ENCODE peak calls at places on chromosomes 11 and 22, in nine cellular contexts. J is transverse colon, D is GM12878, U is ovary, X is SK-N-SH, H is sigmoid colon, Y is A549, B is suprapubic skin, C is stomach. V is an unnamed sample.
A peak's percentile ranks its signal among the peaks of the same experiment; 100 is the strongest.

GRCh38 chr22:35454416-35455054 is 54.6 kb downstream of the MCM5 start:
- DNase-seq in J (no peak), D (no peak), U (no peak), X (no peak), H (no peak), Y (no peak), B (no peak), C (no peak), V (no peak)

GRCh38 chr11:32968541-32968940 is 47.1 kb upstream of the DEPDC7 start:
- DNase-seq in J (no peak), D (no peak), U (no peak), X (no peak), H (no peak), Y (no peak), B (no peak), C (no peak), V (no peak)

GRCh38 chr22:30178180-30179126 is 68.1 kb downstream of the LIF start:
- DNase-seq in J (no peak), D (no peak), U (no peak), X (no peak), H (no peak), Y (no peak), B (no peak), C (no peak), V (peak; percentile 72)

GRCh38 chr11:127843483-127844396 is 743.6 kb downstream of the ETS1 start:
- DNase-seq in J (peak; percentile 61), D (no peak), U (peak; percentile 37), X (peak; percentile 68), H (peak; percentile 69), Y (peak; percentile 51), B (peak; percentile 79), C (peak; percentile 67), V (no peak)

GRCh38 chr11:73612601-73613137 is 14.8 kb upstream of the FAM168A start:
- DNase-seq in J (no peak), D (no peak), U (no peak), X (no peak), H (no peak), Y (no peak), B (no peak), C (no peak), V (no peak)

GRCh38 chr11:32312865-32313403 is 122.4 kb downstream of the WT1 start:
- DNase-seq in J (peak; percentile 7), D (no peak), U (peak; percentile 69), X (peak; percentile 51), H (no peak), Y (peak; percentile 88), B (no peak), C (no peak), V (no peak)

GRCh38 chr11:132131051-132131450 is 760.6 kb downstream of the NTM start:
- DNase-seq in J (no peak), D (no peak), U (no peak), X (no peak), H (no peak), Y (no peak), B (no peak), C (no peak), V (no peak)

GRCh38 chr11:79472736-79473536 is 32.1 kb upstream of the TENM4 start:
- DNase-seq in J (no peak), D (no peak), U (no peak), X (no peak), H (no peak), Y (no peak), B (no peak), C (no peak), V (peak; percentile 79)

GRCh38 chr11:12496181-12497025 is 119.0 kb downstream of the PARVA start:
- DNase-seq in J (no peak), D (no peak), U (no peak), X (no peak), H (no peak), Y (peak; percentile 33), B (no peak), C (no peak), V (no peak)

GRCh38 chr22:22235564-22235963 is 9.0 kb upstream of the VPREB1 start:
- DNase-seq in J (peak; percentile 46), D (peak; percentile 17), U (no peak), X (peak; percentile 30), H (no peak), Y (peak; percentile 27), B (no peak), C (no peak), V (peak; percentile 80)

GRCh38 chr11:95767498-95767897 is 22.1 kb downstream of the FAM76B start:
- DNase-seq in J (no peak), D (no peak), U (no peak), X (no peak), H (no peak), Y (peak; percentile 1), B (no peak), C (no peak), V (no peak)

GRCh38 chr11:109309153-109309552 is 112.8 kb upstream of the C11orf87 start:
- DNase-seq in J (no peak), D (no peak), U (no peak), X (peak; percentile 17), H (no peak), Y (no peak), B (no peak), C (no peak), V (no peak)

GRCh38 chr11:102223859-102224258 is 93.4 kb upstream of the BIRC3 start:
- DNase-seq in J (no peak), D (no peak), U (no peak), X (no peak), H (no peak), Y (no peak), B (no peak), C (no peak), V (no peak)

GRCh38 chr11:69013009-69013951 is at the start of gene MRGPRF:
- DNase-seq in J (peak; percentile 87), D (no peak), U (peak; percentile 97), X (peak; percentile 89), H (peak; percentile 100), Y (peak; percentile 30), B (peak; percentile 95), C (peak; percentile 67), V (peak; percentile 98)

GRCh38 chr11:134024420-134025085 is 44.3 kb upstream of the JAM3 start:
- DNase-seq in J (no peak), D (no peak), U (no peak), X (no peak), H (no peak), Y (no peak), B (no peak), C (no peak), V (no peak)

GRCh38 chr11:9153651-9154050 is 62.3 kb upstream of the SCUBE2 start:
- DNase-seq in J (no peak), D (no peak), U (no peak), X (no peak), H (no peak), Y (no peak), B (no peak), C (no peak), V (no peak)

GRCh38 chr22:33117821-33118220 is 59.6 kb upstream of the SYN3 start:
- DNase-seq in J (no peak), D (no peak), U (no peak), X (no peak), H (no peak), Y (no peak), B (no peak), C (no peak), V (no peak)
- TF ChIP-seq CTCF in J (no peak), D (no peak), U (no peak), X (no peak), H (no peak), Y (no peak), B (no peak), C (no peak), V (no peak)

DNA sequence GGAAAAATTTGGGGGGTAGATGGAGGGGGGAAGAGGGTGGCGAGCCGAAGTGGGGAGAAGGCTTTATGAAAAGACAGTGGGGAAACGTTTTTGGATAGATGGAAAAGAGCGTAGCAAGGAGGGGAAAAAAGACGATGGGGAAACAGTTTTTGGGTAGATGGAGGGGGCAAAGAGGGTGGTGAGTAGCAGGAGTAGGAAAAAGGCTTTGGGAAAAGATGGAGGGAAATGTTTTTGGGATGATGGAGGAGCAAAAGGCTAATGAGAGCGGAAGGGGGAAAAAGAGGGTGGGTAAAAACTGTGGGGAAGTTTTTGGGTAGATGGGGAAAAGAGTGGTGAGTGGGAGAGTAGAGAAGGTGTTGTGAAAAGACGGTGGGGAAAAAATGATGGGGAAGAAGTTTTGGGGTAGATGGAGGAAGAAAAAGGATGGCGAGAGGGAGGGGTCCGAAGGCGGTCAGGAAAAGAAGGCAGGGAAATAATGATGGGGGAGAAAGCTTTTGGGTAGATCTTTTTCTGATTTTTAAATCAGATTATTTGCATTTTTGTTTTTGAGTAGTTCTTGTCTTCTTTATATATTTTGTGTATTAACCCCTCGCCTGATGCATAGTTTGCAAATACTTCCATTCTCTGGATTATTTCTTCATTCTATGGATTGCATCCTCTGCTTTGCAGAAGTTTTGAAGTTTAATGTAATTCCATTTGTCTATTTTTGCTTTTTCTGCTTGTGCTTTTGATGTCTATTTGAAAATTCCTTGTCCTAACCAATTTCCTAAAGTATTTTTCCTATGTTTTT is 115.3 kb upstream of the SERPIND1 start:
- DNase-seq in J (no peak), D (no peak), U (no peak), X (no peak), H (no peak), Y (no peak), B (no peak), C (no peak), V (peak; percentile 66)
- TF ChIP-seq EP300 in J (no peak), D (no peak), U (no peak), X (no peak), H (no peak), Y (no peak), B (no peak), C (no peak), V (no peak)

GRCh38 chr11:121536116-121536515 is 83.3 kb upstream of the SORL1-AS1 start:
- DNase-seq in J (no peak), D (no peak), U (no peak), X (no peak), H (no peak), Y (no peak), B (no peak), C (no peak), V (no peak)
- TF ChIP-seq CTCF in J (no peak), D (no peak), U (no peak), X (no peak), H (no peak), Y (no peak), B (no peak), C (no peak), V (no peak)

GRCh38 chr22:17410576-17410975 is 41.3 kb downstream of the CECR2 start:
- DNase-seq in J (no peak), D (no peak), U (no peak), X (no peak), H (no peak), Y (no peak), B (no peak), C (no peak), V (no peak)

GRCh38 chr22:17403906-17404305 is 34.6 kb downstream of the CECR2 start:
- DNase-seq in J (no peak), D (no peak), U (no peak), X (no peak), H (no peak), Y (no peak), B (no peak), C (no peak), V (no peak)

GRCh38 chr22:17411213-17411612 is 42.0 kb downstream of the CECR2 start:
- DNase-seq in J (no peak), D (no peak), U (no peak), X (no peak), H (no peak), Y (no peak), B (no peak), C (no peak), V (no peak)

GRCh38 chr22:17412232-17412631 is 43.0 kb downstream of the CECR2 start:
- DNase-seq in J (no peak), D (no peak), U (no peak), X (no peak), H (no peak), Y (no peak), B (no peak), C (no peak), V (no peak)

GRCh38 chr22:17407643-17408042 is 38.4 kb downstream of the CECR2 start:
- DNase-seq in J (no peak), D (no peak), U (no peak), X (no peak), H (no peak), Y (no peak), B (no peak), C (no peak), V (no peak)
- TF ChIP-seq EP300 in J (no peak), D (no peak), U (no peak), X (no peak), H (no peak), Y (no peak), B (no peak), C (no peak), V (no peak)